ENCODE peak calls at places on chromosome 4, in eight cellular contexts. H is ACHN; G is mesenteric fat pad; R is effector memory CD8-positive, alpha-beta T cell; B is HFF-Myc; X is small intestine; K is HT1080; W is WTC11. I is an unnamed sample.

GRCh38 chr4:102315532-102315931 is 29.8 kb downstream of the SLC39A8 start:
- DNase-seq in G (no peak), R (no peak), H (no peak), B (no peak), W (no peak), X (no peak), K (no peak), I (no peak)

GRCh38 chr4:179145746-179146530 is 1703.7 kb upstream of the AGA start:
- DNase-seq in K (peak; percentile 76), W (no peak), G (no peak), H (peak; percentile 20), R (no peak), X (no peak), B (no peak), I (no peak)

GRCh38 chr4:42703776-42704175 is 46.9 kb upstream of the ATP8A1 start:
- DNase-seq in W (no peak), G (no peak), K (no peak), X (no peak), B (no peak), H (no peak), R (no peak), I (no peak)

GRCh38 chr4:6230827-6231662 is 30.7 kb upstream of the JAKMIP1 start:
- DNase-seq in G (no peak), X (no peak), R (no peak), H (no peak), K (no peak), W (no peak), B (no peak), I (no peak)

GRCh38 chr4:77538574-77539157 is 67.0 kb upstream of the CXCL13 start:
- DNase-seq in R (no peak), H (no peak), B (peak; percentile 7), X (peak; percentile 91), W (no peak), G (no peak), K (peak; percentile 40), I (no peak)

GRCh38 chr4:155614111-155614762 is 52.4 kb upstream of the GUCY1A1 start:
- DNase-seq in K (no peak), R (no peak), G (no peak), X (no peak), B (no peak), H (no peak), W (no peak), I (no peak)

GRCh38 chr4:163865010-163865409 is 370.5 kb downstream of the TMA16 start:
- DNase-seq in X (no peak), R (no peak), H (no peak), B (no peak), G (no peak), K (no peak), W (no peak), I (no peak)

GRCh38 chr4:58313444-58313843 is 1203.3 kb upstream of the IGFBP7 start:
- DNase-seq in W (no peak), K (no peak), H (no peak), R (no peak), G (no peak), X (no peak), B (no peak), I (no peak)

GRCh38 chr4:4614925-4615678 is 73.3 kb upstream of the STX18 start:
- DNase-seq in X (no peak), K (no peak), R (no peak), W (no peak), H (no peak), B (peak; percentile 86), G (no peak), I (peak; percentile 86)

GRCh38 chr4:5772528-5773270 is 61.7 kb downstream of the EVC start:
- DNase-seq in B (no peak), H (no peak), W (no peak), K (no peak), R (no peak), X (no peak), G (peak; percentile 62), I (no peak)